ENCODE peak calls at places on chromosomes 11 and 22, in nine cellular contexts. E is nephron progenitor cell; O is GM10248; K is T47D; B is activated effector memory CD4-positive, alpha-beta T cell treated with Interleukin-2 at 50 U/mL for 16 hours; J is NCI-H1417 treated with DMSO at 0.1 percent for 48 hours; G is Calu3; Z is SK-MEL-5; U is ACHN. P is an unnamed sample.

GRCh38 chr11:20238712-20239111 is 78.4 kb upstream of the DBX1 start:
- DNase-seq in E (no peak), O (no peak), K (peak), B (no peak), J (no peak), G (peak), Z (no peak), U (no peak), P (no peak)

GRCh38 chr11:927871-928270 is 2.2 kb downstream of the AP2A2 start:
- DNase-seq in E (no peak), O (no peak), K (no peak), B (peak), J (no peak), G (no peak), Z (no peak), U (no peak), P (no peak)

GRCh38 chr11:38788591-38788990 is 2190.6 kb upstream of the RAG2 start:
- DNase-seq in E (no peak), O (no peak), K (no peak), B (no peak), J (no peak), G (no peak), Z (no peak), U (no peak), P (no peak)

GRCh38 chr22:20267441-20268288 is 453 bp downstream of the RTN4R start:
- DNase-seq in E (peak), O (no peak), K (peak), B (no peak), J (no peak), G (peak), Z (no peak), U (peak), P (no peak)

GRCh38 chr11:111762981-111763643 is 3.1 kb downstream of the PPP2R1B start:
- DNase-seq in E (no peak), O (no peak), K (peak), B (no peak), J (no peak), G (no peak), Z (peak), U (no peak), P (peak)

GRCh38 chr11:2522636-2523255 is 77.9 kb downstream of the KCNQ1 start:
- DNase-seq in E (no peak), O (no peak), K (no peak), B (no peak), J (no peak), G (no peak), Z (no peak), U (no peak), P (no peak)

GRCh38 chr11:1906623-1907423 is 12.7 kb upstream of the TNNT3 start:
- DNase-seq in E (no peak), O (no peak), K (no peak), B (no peak), J (no peak), G (no peak), Z (no peak), U (no peak), P (no peak)

GRCh38 chr11:75035911-75036536 is 47.3 kb downstream of the NEU3 start:
- DNase-seq in E (no peak), O (no peak), K (peak), B (no peak), J (no peak), G (peak), Z (peak), U (peak), P (no peak)

GRCh38 chr22:30344447-30345200 is 12.1 kb downstream of the SF3A1 start:
- DNase-seq in E (no peak), O (no peak), K (no peak), B (no peak), J (no peak), G (no peak), Z (no peak), U (no peak), P (no peak)

GRCh38 chr11:118609380-118610219 is 2.2 kb downstream of the PHLDB1 start:
- DNase-seq in E (peak), O (no peak), K (no peak), B (peak), J (no peak), G (no peak), Z (no peak), U (no peak), P (no peak)

GRCh38 chr22:19036523-19037273 is 85.5 kb downstream of the DGCR2 start:
- DNase-seq in E (no peak), O (peak), K (peak), B (no peak), J (no peak), G (no peak), Z (peak), U (no peak), P (no peak)

GRCh38 chr11:92224394-92225205 is at the start of gene FAT3:
- DNase-seq in E (peak), O (peak), K (no peak), B (no peak), J (no peak), G (peak), Z (no peak), U (peak), P (peak)

GRCh38 chr22:23915230-23915754 is 21.1 kb downstream of the MIF start:
- DNase-seq in E (no peak), O (no peak), K (no peak), B (no peak), J (no peak), G (no peak), Z (no peak), U (no peak), P (no peak)

GRCh38 chr11:128745296-128746183 is 51.7 kb downstream of the FLI1 start:
- DNase-seq in E (peak), O (no peak), K (no peak), B (no peak), J (no peak), G (no peak), Z (peak), U (no peak), P (no peak)

GRCh38 chr22:22109693-22110466 is 127.3 kb upstream of the TOP3B start:
- DNase-seq in E (no peak), O (no peak), K (no peak), B (no peak), J (no peak), G (no peak), Z (peak), U (peak), P (no peak)

GRCh38 chr11:77207019-77207485 is 79.0 kb downstream of the MYO7A start:
- DNase-seq in E (no peak), O (no peak), K (peak), B (no peak), J (no peak), G (no peak), Z (no peak), U (no peak), P (no peak)

GRCh38 chr11:30919389-30920172 is 333.4 kb upstream of the MPPED2 start:
- DNase-seq in E (no peak), O (no peak), K (no peak), B (no peak), J (no peak), G (no peak), Z (peak), U (no peak), P (no peak)

GRCh38 chr22:31496735-31497146 is 405 bp downstream of the SFI1 start:
- DNase-seq in E (peak), O (no peak), K (peak), B (peak), J (no peak), G (no peak), Z (peak), U (peak), P (no peak)

GRCh38 chr11:101867951-101868350 is 46.9 kb upstream of the CEP126 start:
- DNase-seq in E (no peak), O (no peak), K (no peak), B (no peak), J (no peak), G (peak), Z (no peak), U (no peak), P (no peak)

GRCh38 chr11:11391796-11392195 is 38.7 kb upstream of the CSNK2A3 start:
- DNase-seq in E (no peak), O (no peak), K (no peak), B (no peak), J (no peak), G (peak), Z (no peak), U (peak), P (no peak)

GRCh38 chr11:66136752-66137123 is 66.7 kb downstream of the PACS1 start:
- DNase-seq in E (no peak), O (no peak), K (no peak), B (no peak), J (no peak), G (no peak), Z (no peak), U (peak), P (no peak)